ENCODE peak calls at places on chromosomes 4 and X, in five cellular contexts. G, H, J, M and V are unnamed samples.
A peak's percentile ranks its signal among the peaks of the same experiment; 100 is the strongest.

GRCh38 chr4:73533515-73534422 is 52.2 kb downstream of the AFM start:
- ATAC-seq in G (no peak), H (no peak), J (no peak), M (no peak), V (no peak)

GRCh38 chrX:123184199-123184857 is at the start of gene GRIA3:
- ATAC-seq in G (no peak), H (no peak), J (no peak), M (no peak), V (no peak)

GRCh38 chr4:149409186-149410056 is 406.2 kb downstream of the IQCM start:
- ATAC-seq in G (no peak), H (no peak), J (no peak), M (peak; percentile 71), V (no peak)

GRCh38 chr4:79682801-79683217 is 274.8 kb upstream of the GK2 start:
- ATAC-seq in G (peak; percentile 33), H (no peak), J (no peak), M (peak; percentile 83), V (no peak)

GRCh38 chr4:28886934-28887333 is 1833.2 kb upstream of the PCDH7 start:
- ATAC-seq in G (no peak), H (no peak), J (no peak), M (no peak), V (no peak)

GRCh38 chr4:7307391-7308099 is 115.2 kb downstream of the SORCS2 start:
- ATAC-seq in G (peak; percentile 18), H (no peak), J (no peak), M (no peak), V (no peak)

GRCh38 chrX:115564243-115564642 is 3.3 kb downstream of the PLS3 start:
- ATAC-seq in G (no peak), H (no peak), J (no peak), M (no peak), V (no peak)

GRCh38 chrX:12985336-12985735 is 10.4 kb downstream of the TMSB4X start:
- ATAC-seq in G (no peak), H (no peak), J (no peak), M (no peak), V (no peak)

GRCh38 chr4:175806741-175807140 is 5.3 kb downstream of the GPM6A start:
- ATAC-seq in G (no peak), H (no peak), J (no peak), M (no peak), V (no peak)

GRCh38 chr4:145679520-145679919 is 426 bp upstream of the C4orf51 start:
- ATAC-seq in G (peak; percentile 97), H (no peak), J (no peak), M (peak; percentile 97), V (no peak)

GRCh38 chr4:61276034-61276433 is 75.9 kb downstream of the ADGRL3 start:
- ATAC-seq in G (no peak), H (no peak), J (no peak), M (no peak), V (no peak)

GRCh38 chr4:133320576-133321170 is 171.6 kb downstream of the PCDH10 start:
- ATAC-seq in G (peak; percentile 46), H (no peak), J (no peak), M (no peak), V (no peak)

GRCh38 chr4:48785302-48785701 is 5.2 kb upstream of the FRYL start:
- ATAC-seq in G (no peak), H (no peak), J (no peak), M (no peak), V (no peak)

GRCh38 chrX:21956783-21957182 is 16.3 kb downstream of the SMS start:
- ATAC-seq in G (no peak), H (no peak), J (no peak), M (no peak), V (no peak)

GRCh38 chrX:10395179-10395578 is 225.2 kb downstream of the MID1 start:
- ATAC-seq in G (no peak), H (no peak), J (no peak), M (no peak), V (no peak)

GRCh38 chrX:23271011-23271410 is 63.6 kb upstream of the PTCHD1 start:
- ATAC-seq in G (no peak), H (no peak), J (no peak), M (no peak), V (no peak)

GRCh38 chrX:8848921-8849320 is 47.7 kb upstream of the FAM9A start:
- ATAC-seq in G (no peak), H (no peak), J (no peak), M (no peak), V (no peak)

GRCh38 chrX:47143894-47144625 is 442 bp downstream of the NDUFB11 start:
- ATAC-seq in G (peak; percentile 48), H (no peak), J (peak; percentile 12), M (peak; percentile 65), V (peak; percentile 5)

GRCh38 chr4:150259861-150260567 is 181.8 kb downstream of the DCLK2 start:
- ATAC-seq in G (no peak), H (no peak), J (no peak), M (no peak), V (no peak)

GRCh38 chr4:86306816-86307215 is 53.0 kb downstream of the MAPK10 start:
- ATAC-seq in G (no peak), H (no peak), J (no peak), M (no peak), V (no peak)

GRCh38 chr4:189615217-189615663 is 325.4 kb upstream of the FRG1 start:
- ATAC-seq in G (peak; percentile 27), H (no peak), J (no peak), M (no peak), V (peak; percentile 17)

GRCh38 chr4:75841641-75842520 is 60.4 kb downstream of the PPEF2 start:
- ATAC-seq in G (peak; percentile 73), H (no peak), J (no peak), M (peak; percentile 57), V (no peak)

GRCh38 chrX:133544105-133544504 is 128.8 kb upstream of the GPC4 start:
- ATAC-seq in G (peak; percentile 81), H (no peak), J (no peak), M (peak; percentile 28), V (no peak)

GRCh38 chr4:123093247-123093646 is 170.8 kb upstream of the NUDT6 start:
- ATAC-seq in G (no peak), H (no peak), J (no peak), M (no peak), V (no peak)

GRCh38 chr4:137124278-137124932 is 407.9 kb downstream of the PCDH18 start:
- ATAC-seq in G (peak; percentile 85), H (no peak), J (no peak), M (peak; percentile 96), V (no peak)

GRCh38 chrX:38474543-38474942 is 86.8 kb upstream of the TSPAN7 start:
- ATAC-seq in G (no peak), H (no peak), J (no peak), M (no peak), V (no peak)

GRCh38 chr4:31530555-31530954 is 810.4 kb downstream of the PCDH7 start:
- ATAC-seq in G (no peak), H (no peak), J (no peak), M (no peak), V (no peak)